ENCODE peak calls at places on chromosome 11, in eight cellular contexts. C, O, U, T, X, G, K and W are unnamed samples.

GRCh38 chr11:101342307-101342706 is 212.7 kb upstream of the PGR start:
- DNase-seq in O (no peak), U (no peak), T (no peak), X (no peak), G (no peak), K (no peak), C (no peak), W (no peak)

GRCh38 chr11:129215506-129216245 is 23.6 kb upstream of the ARHGAP32 start:
- DNase-seq in O (peak; percentile 51), K (no peak), G (peak; percentile 97), C (no peak), U (no peak), X (no peak), T (no peak), W (no peak)

GRCh38 chr11:130428271-130428670 is at the start of gene ADAMTS8:
- DNase-seq in U (peak; percentile 42), O (no peak), X (no peak), C (no peak), K (no peak), T (no peak), G (no peak), W (no peak)

GRCh38 chr11:18706330-18707243 is 8.0 kb downstream of the TMEM86A start:
- DNase-seq in C (peak; percentile 73), K (no peak), T (peak; percentile 54), G (no peak), U (peak; percentile 26), O (no peak), X (peak; percentile 77), W (no peak)

GRCh38 chr11:110190885-110191284 is 97.7 kb downstream of the ZC3H12C start:
- DNase-seq in O (no peak), K (no peak), G (no peak), U (no peak), C (no peak), X (no peak), T (no peak), W (no peak)

GRCh38 chr11:128707671-128708070 is 13.8 kb downstream of the FLI1 start:
- DNase-seq in O (peak; percentile 53), G (no peak), K (no peak), X (no peak), T (no peak), U (peak; percentile 91), C (no peak), W (no peak)

GRCh38 chr11:106480581-106481185 is 403.2 kb downstream of the AASDHPPT start:
- DNase-seq in X (no peak), C (no peak), K (no peak), U (no peak), O (no peak), G (peak; percentile 73), T (no peak), W (no peak)

GRCh38 chr11:121881806-121882205 is 234.2 kb downstream of the BLID start:
- DNase-seq in G (no peak), X (no peak), K (no peak), O (peak; percentile 59), U (peak; percentile 84), C (no peak), T (no peak), W (no peak)

GRCh38 chr11:118305726-118306125 is 1.2 kb downstream of the CD3E start:
- DNase-seq in O (no peak), X (peak; percentile 43), G (no peak), C (no peak), U (no peak), K (no peak), T (no peak), W (no peak)

GRCh38 chr11:67163006-67163405 is 43.9 kb downstream of the KDM2A start:
- DNase-seq in O (no peak), T (no peak), K (no peak), X (no peak), G (no peak), C (no peak), U (no peak), W (no peak)

GRCh38 chr11:67311556-67312082 is 8.3 kb downstream of the SSH3 start:
- DNase-seq in U (no peak), T (peak; percentile 44), K (no peak), O (no peak), X (no peak), C (no peak), G (no peak), W (peak; percentile 48)

GRCh38 chr11:19279455-19279854 is 38.7 kb upstream of the E2F8 start:
- DNase-seq in X (no peak), C (no peak), G (peak; percentile 87), O (no peak), T (no peak), U (no peak), K (peak; percentile 16), W (no peak)

GRCh38 chr11:61556621-61557020 is 24.3 kb downstream of the SYT7 start:
- DNase-seq in C (no peak), K (no peak), U (no peak), X (no peak), T (no peak), G (no peak), O (no peak), W (no peak)

GRCh38 chr11:18775492-18776292 is 15.9 kb downstream of the PTPN5 start:
- DNase-seq in O (peak; percentile 31), G (peak; percentile 79), K (peak; percentile 76), U (peak; percentile 63), C (no peak), X (peak; percentile 36), T (peak; percentile 64), W (no peak)

DNA sequence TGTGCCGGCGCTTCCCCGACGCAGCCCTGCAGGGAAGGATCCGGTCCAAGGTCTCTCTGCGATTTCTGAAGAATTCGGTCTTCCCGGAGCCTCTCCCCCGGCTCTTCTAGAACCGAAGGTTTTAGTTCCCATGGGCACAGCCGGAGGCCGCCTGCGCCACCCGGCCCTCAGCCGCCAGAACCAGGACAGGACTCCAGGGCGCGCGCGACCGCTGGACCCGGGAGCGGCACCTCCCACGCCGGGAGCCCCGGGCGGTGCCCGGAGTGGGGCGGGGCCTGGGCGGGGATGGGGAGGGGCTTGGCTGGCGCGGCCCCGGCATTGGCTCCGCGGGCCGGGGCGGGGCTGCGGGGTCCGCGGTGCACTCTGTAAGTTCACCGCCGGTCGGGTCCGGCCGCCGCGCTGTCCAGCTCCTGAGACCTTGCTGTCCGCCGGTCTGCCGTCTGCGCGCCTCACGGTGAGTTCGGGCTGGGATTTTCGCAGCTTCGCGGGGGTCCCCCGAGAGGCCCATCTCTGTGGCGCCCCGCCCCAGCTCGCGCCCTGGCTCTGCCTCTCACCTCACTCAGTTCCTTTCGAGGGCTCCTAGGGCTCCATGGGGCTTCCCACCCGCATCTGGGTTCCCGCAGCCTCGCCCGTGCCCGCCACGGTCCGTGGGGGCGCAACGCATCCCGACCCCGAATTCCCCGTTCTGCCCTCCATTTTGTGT is at the start of gene CDC42EP2:
- DNase-seq in T (peak; percentile 95), O (peak; percentile 82), C (peak; percentile 92), X (peak; percentile 70), G (peak; percentile 86), U (peak; percentile 94), K (peak; percentile 84), W (no peak)
- H3K27ac ChIP-seq in T (peak within 1 kb of the TSS; percentile 75), O (peak within 1 kb of the TSS; percentile 46), C (peak within 1 kb of the TSS; percentile 93), X (peak within 1 kb of the TSS; percentile 79), G (peak within 1 kb of the TSS; percentile 55), U (peak within 1 kb of the TSS; percentile 97), K (peak within 1 kb of the TSS; percentile 91), W (peak within 1 kb of the TSS; percentile 91)

DNA sequence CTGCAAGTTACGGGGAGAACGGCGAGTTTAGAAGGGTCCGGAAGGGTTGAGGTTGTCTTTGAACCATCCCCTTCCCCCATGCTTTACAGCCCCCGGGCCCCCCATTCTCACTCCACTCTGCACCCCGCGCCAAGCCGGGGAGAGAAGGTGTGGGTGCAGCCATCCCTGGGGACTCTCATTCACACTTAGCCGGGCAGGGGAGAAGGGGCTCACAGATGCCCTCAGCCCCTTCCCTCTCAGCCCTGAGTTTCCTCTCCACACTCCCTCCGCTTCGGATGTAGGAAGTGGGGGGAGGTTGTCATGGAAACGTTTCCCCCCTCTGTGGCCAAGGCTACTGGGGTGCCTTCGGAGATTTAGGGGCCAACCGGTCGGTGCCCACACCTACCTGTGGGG is 333 bp downstream of the CADM1 start:
- DNase-seq in U (no peak), T (no peak), O (peak; percentile 1), G (no peak), X (no peak), K (no peak), C (no peak), W (no peak)
- H3K27ac ChIP-seq in U (no peak overlapping the region), T (peak overlapping the region; percentile 82), O (peak overlapping the region; percentile 55), G (no peak overlapping the region), X (peak overlapping the region; percentile 35), K (peak overlapping the region; percentile 95), C (peak overlapping the region; percentile 88), W (peak overlapping the region; percentile 55)

GRCh38 chr11:59548309-59548656 is 36.9 kb downstream of the OR4D9 start:
- DNase-seq in U (no peak), O (no peak), C (no peak), T (no peak), K (no peak), G (no peak), X (no peak), W (no peak)
- H3K27ac ChIP-seq in U (no peak overlapping the region), O (no peak overlapping the region), C (no peak overlapping the region), T (no peak overlapping the region), K (peak overlapping the region; percentile 95), G (no peak overlapping the region), X (no peak overlapping the region), W (no peak overlapping the region)

GRCh38 chr11:68444566-68444965 is 16.0 kb upstream of the PPP6R3 start:
- DNase-seq in T (no peak), C (no peak), G (no peak), K (no peak), X (no peak), U (no peak), O (no peak), W (no peak)

GRCh38 chr11:68440254-68440653 is 20.3 kb upstream of the PPP6R3 start:
- DNase-seq in U (no peak), K (no peak), X (no peak), O (no peak), G (no peak), T (no peak), C (no peak), W (no peak)

GRCh38 chr11:68438658-68439259 is 21.8 kb upstream of the PPP6R3 start:
- DNase-seq in C (no peak), T (no peak), O (no peak), G (no peak), U (no peak), X (no peak), K (no peak), W (no peak)

GRCh38 chr11:68439355-68440065 is 21.0 kb upstream of the PPP6R3 start:
- DNase-seq in O (no peak), X (no peak), U (no peak), G (no peak), T (no peak), K (no peak), C (no peak), W (no peak)

DNA sequence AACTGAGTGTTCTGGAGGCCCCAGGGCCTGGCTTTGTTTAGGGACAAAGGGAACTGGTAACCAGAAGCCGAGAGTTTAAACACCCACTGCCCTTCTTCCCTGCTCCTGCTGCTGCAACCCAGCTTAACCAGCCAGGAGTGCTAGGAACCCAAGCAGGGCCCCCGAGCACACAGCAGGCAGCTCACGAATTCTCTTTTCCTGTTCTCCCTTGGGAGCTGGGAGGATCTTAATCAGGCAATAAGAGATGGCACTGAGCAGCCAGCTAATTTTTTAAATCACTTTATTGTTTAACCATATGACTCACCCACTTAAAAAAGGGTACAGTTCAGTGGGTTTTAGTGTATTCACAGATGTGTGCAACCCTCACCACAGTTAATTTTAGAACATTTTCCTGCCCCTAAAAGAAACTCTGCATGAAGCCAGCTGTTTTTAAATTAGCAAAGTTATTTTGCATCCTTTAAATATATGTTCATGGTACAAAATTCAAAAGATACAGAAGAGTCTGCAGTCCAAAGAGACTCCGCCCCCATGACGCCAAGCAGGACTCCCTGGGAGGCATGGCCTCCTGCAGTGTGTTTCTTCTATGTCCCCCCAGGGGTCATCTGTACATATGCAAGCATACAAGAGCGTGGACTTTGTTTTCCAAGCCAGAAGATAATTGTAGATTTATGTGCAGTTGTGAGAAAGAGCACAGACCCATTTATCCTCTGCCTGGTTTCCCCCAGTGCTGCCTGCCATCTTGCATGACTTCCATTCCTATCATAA is 18.9 kb upstream of the PPP6R3 start:
- DNase-seq in K (no peak), T (no peak), C (no peak), G (no peak), O (no peak), X (no peak), U (peak; percentile 23), W (no peak)
- H3K27ac ChIP-seq in K (no peak overlapping the region), T (no peak overlapping the region), C (no peak overlapping the region), G (no peak overlapping the region), O (no peak overlapping the region), X (no peak overlapping the region), U (no peak overlapping the region), W (no peak overlapping the region)